ENCODE peak calls at places on chromosomes 4 and X, in four cellular contexts. T, B, Q and H are unnamed samples.

GRCh38 chrX:103687073-103687695 is 685 bp upstream of the MORF4L2 start:
- DNase-seq in T (no peak), B (peak), Q (peak), H (peak)

GRCh38 chr4:119733431-119733830 is 104.8 kb upstream of the PDE5A start:
- DNase-seq in T (peak), B (no peak), Q (no peak), H (no peak)

GRCh38 chr4:11337287-11337686 is 91.4 kb downstream of the HS3ST1 start:
- DNase-seq in T (no peak), B (no peak), Q (no peak), H (no peak)

GRCh38 chr4:26161030-26161824 is 159.6 kb upstream of the RBPJ start:
- DNase-seq in T (no peak), B (no peak), Q (no peak), H (no peak)

GRCh38 chr4:184459413-184459812 is 14.9 kb downstream of the IRF2 start:
- DNase-seq in T (peak), B (no peak), Q (no peak), H (no peak)

GRCh38 chrX:93422693-93423092 is 250.7 kb downstream of the NAP1L3 start:
- DNase-seq in T (no peak), B (no peak), Q (no peak), H (no peak)

GRCh38 chrX:27439771-27440170 is 23.4 kb downstream of the PPP4R3C start:
- DNase-seq in T (no peak), B (no peak), Q (no peak), H (no peak)

GRCh38 chrX:120358687-120359086 is 3.2 kb upstream of the ATP1B4 start:
- DNase-seq in T (peak), B (no peak), Q (no peak), H (no peak)

GRCh38 chrX:104335765-104336164 is 81.0 kb upstream of the ESX1 start:
- DNase-seq in T (peak), B (no peak), Q (no peak), H (no peak)

GRCh38 chr4:105934381-105934780 is 39.1 kb downstream of the NPNT start:
- DNase-seq in T (no peak), B (no peak), Q (no peak), H (no peak)

GRCh38 chr4:48968814-48969213 is 17.3 kb upstream of the CWH43 start:
- DNase-seq in T (peak), B (no peak), Q (no peak), H (no peak)

GRCh38 chrX:69028006-69028760 is 137.1 kb downstream of the PJA1 start:
- DNase-seq in T (no peak), B (no peak), Q (no peak), H (no peak)

GRCh38 chrX:150062292-150063137 is 124.2 kb upstream of the EOLA2 start:
- DNase-seq in T (peak), B (no peak), Q (peak), H (no peak)

GRCh38 chr4:128364565-128364964 is 77.0 kb upstream of the PGRMC2 start:
- DNase-seq in T (no peak), B (no peak), Q (no peak), H (no peak)

GRCh38 chrX:9310596-9310995 is 154.3 kb upstream of the TBL1X start:
- DNase-seq in T (no peak), B (no peak), Q (no peak), H (no peak)

GRCh38 chr4:145679520-145679919 is 426 bp upstream of the C4orf51 start:
- DNase-seq in T (peak), B (no peak), Q (peak), H (no peak)

GRCh38 chrX:10074241-10074941 is 82.4 kb upstream of the CLCN4 start:
- DNase-seq in T (no peak), B (no peak), Q (no peak), H (no peak)

GRCh38 chr4:151667025-151667424 is 93.8 kb downstream of the GATB start:
- DNase-seq in T (no peak), B (no peak), Q (peak), H (no peak)

DNA sequence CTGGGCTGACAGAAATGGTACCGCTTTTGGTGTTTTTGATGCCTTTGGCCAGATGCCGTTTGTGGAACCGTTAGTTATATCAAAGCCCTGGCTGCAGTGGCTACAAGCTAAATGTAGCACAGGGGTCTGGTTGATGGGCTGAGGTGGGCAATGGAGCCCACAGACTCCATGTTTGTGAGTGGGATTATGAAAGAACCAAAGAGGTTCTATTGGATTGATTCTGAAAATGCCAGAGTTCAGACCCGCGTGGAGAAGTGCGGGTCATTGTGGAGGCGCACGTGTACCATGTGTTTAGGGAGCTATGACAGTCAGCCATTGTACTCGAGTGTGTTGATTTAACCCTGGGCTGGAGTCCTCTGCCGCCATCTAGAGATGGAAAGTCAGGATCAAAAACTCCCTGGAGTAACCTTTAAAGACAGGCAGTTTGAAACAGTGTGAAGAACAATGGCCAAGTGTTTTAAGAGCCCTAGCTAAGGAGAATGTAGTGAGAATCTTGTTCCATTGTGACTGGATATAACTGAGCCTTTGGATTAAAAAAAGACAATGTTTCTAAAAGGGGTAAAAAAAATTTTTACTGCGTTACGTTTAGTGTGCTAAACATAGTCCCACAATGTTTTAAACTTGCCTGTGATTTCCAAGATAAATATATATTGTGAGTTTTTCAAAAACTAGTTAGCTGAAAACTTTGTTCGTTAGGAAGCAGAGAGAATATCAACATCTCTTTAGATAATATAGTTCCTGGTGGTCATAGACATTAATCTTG is 12.7 kb downstream of the ART3 start:
- DNase-seq in T (peak), B (no peak), Q (peak), H (no peak)
- TF ChIP-seq CTCF in T (peak), B (no peak), Q (peak), H (no peak)

GRCh38 chrX:129115104-129115503 is 408.2 kb downstream of the SMARCA1 start:
- DNase-seq in T (no peak), B (no peak), Q (no peak), H (no peak)
- TF ChIP-seq CTCF in T (peak), B (no peak), Q (no peak), H (no peak)

GRCh38 chrX:28701222-28701621 is 114.0 kb downstream of the IL1RAPL1 start:
- DNase-seq in T (no peak), B (no peak), Q (no peak), H (no peak)
- TF ChIP-seq CTCF in T (peak), B (no peak), Q (no peak), H (no peak)

DNA sequence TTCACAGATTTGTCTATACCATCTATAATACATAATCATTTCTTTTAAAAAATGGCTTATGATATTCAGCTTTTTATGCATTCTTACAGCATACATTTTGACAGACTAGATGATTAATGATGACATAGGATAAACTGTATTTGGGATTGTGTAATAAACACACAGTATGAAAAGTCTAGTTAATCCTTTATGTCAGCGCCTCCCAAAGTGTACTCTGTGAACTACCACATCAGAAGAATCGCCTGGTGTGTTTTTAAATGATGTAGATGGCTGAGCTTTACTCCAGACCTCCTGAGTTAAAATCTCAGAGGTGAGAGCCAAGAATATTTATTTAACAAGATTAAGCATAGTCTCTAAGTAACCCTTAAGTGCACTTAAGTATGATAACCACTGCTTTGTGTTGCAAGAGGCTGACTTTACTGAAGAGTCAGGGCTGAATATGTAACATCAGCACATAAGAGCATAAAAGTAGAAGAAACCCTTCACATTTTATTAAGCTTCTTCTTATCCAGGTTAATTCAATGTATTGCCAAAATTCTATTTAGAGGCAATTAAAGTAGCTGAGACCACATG is 104.2 kb downstream of the ANK2 start:
- DNase-seq in T (no peak), B (no peak), Q (no peak), H (no peak)
- TF ChIP-seq CTCF in T (no peak), B (no peak), Q (no peak), H (no peak)

DNA sequence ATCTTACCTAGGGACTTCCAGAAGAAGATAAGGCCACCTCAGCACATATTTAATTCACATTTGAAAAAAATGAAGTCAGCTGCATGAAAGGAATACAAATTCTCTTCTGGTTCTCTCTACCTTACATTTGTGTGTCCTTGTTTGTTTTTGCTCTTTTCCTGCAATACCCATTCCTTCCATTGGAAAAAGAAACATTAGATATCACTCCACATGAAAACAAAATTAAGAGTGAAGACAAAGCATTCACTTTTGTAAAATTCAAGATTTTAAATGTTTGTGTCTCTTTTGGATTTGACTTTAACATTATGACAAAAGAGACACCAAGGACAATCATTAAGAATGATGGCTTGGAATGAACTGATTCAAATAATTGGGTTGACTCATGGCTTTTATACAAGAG is 1351.8 kb downstream of the FSTL5 start:
- DNase-seq in T (no peak), B (no peak), Q (no peak), H (no peak)
- TF ChIP-seq CTCF in T (peak), B (no peak), Q (no peak), H (no peak)

DNA sequence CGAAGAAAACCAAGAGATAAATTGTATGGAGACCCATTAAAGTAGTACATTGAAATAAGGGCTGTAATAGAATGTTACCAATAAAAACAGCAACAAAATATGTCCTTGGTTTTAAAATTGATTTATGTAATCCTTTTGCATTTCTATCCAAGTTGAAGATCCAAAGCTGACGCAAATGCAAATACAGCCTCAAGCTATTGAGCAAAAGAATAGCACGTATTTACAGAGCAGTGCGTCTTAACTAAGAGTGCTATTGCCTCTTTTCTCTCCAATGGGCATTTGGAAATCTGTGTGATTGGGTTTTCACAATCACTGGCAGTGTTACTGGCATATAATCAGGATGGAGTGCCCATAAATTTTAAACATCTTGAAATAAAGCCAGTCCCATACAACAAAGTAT is 417.4 kb downstream of the TLL1 start:
- DNase-seq in T (no peak), B (no peak), Q (no peak), H (no peak)
- TF ChIP-seq CTCF in T (no peak), B (no peak), Q (no peak), H (no peak)

GRCh38 chr4:181854142-181854541 is 389.1 kb upstream of the TENM3 start:
- DNase-seq in T (no peak), B (no peak), Q (no peak), H (no peak)
- TF ChIP-seq CTCF in T (no peak), B (no peak), Q (no peak), H (no peak)